ENCODE peak calls at places on chromosomes 4 and X, in four cellular contexts. One of them, this sample, is unnamed.

GRCh38 chrX:57929373-57929772 is 19.1 kb upstream of the ZXDA start:
- DNase-seq in endothelial cell of umbilical vein: peak
- DNase-seq in left lung: no peak
- DNase-seq in fibroblast of mammary gland: peak
- DNase-seq in this sample: no peak

GRCh38 chr4:165905405-165906027 is 32.5 kb downstream of the TLL1 start:
- DNase-seq in left lung: no peak
- DNase-seq in endothelial cell of umbilical vein: peak
- DNase-seq in fibroblast of mammary gland: peak
- DNase-seq in this sample: no peak

GRCh38 chr4:155866177-155866576 is at the start of gene ASIC5:
- DNase-seq in endothelial cell of umbilical vein: no peak
- DNase-seq in left lung: no peak
- DNase-seq in fibroblast of mammary gland: no peak
- DNase-seq in this sample: no peak

GRCh38 chr4:153792007-153792892 is 3.4 kb upstream of the SFRP2 start:
- DNase-seq in left lung: peak
- DNase-seq in endothelial cell of umbilical vein: no peak
- DNase-seq in fibroblast of mammary gland: peak
- DNase-seq in this sample: no peak

GRCh38 chrX:135463937-135464336 is 42.2 kb downstream of the SMIM10L2A start:
- DNase-seq in left lung: no peak
- DNase-seq in fibroblast of mammary gland: peak
- DNase-seq in endothelial cell of umbilical vein: peak
- DNase-seq in this sample: no peak

GRCh38 chrX:151710457-151710856 is 5.4 kb upstream of the FATE1 start:
- DNase-seq in endothelial cell of umbilical vein: no peak
- DNase-seq in fibroblast of mammary gland: peak
- DNase-seq in left lung: no peak
- DNase-seq in this sample: no peak

GRCh38 chr4:1793496-1793840 is 375 bp downstream of the FGFR3 start:
- DNase-seq in fibroblast of mammary gland: no peak
- DNase-seq in left lung: no peak
- DNase-seq in endothelial cell of umbilical vein: no peak
- DNase-seq in this sample: no peak

GRCh38 chr4:150547154-150547838 is 34.7 kb upstream of the MAB21L2 start:
- DNase-seq in endothelial cell of umbilical vein: no peak
- DNase-seq in left lung: no peak
- DNase-seq in fibroblast of mammary gland: no peak
- DNase-seq in this sample: no peak

GRCh38 chr4:74258949-74259348 is 49.3 kb upstream of the EPGN start:
- DNase-seq in fibroblast of mammary gland: no peak
- DNase-seq in endothelial cell of umbilical vein: peak
- DNase-seq in left lung: no peak
- DNase-seq in this sample: no peak

GRCh38 chr4:95181446-95182306 is 367.1 kb downstream of the UNC5C start:
- DNase-seq in endothelial cell of umbilical vein: peak
- DNase-seq in fibroblast of mammary gland: peak
- DNase-seq in left lung: no peak
- DNase-seq in this sample: no peak

GRCh38 chr4:134388351-134388750 is 186.8 kb upstream of the PABPC4L start:
- DNase-seq in left lung: no peak
- DNase-seq in endothelial cell of umbilical vein: no peak
- DNase-seq in fibroblast of mammary gland: no peak
- DNase-seq in this sample: no peak

GRCh38 chr4:152480356-152480755 is 55.5 kb downstream of the FBXW7 start:
- DNase-seq in fibroblast of mammary gland: no peak
- DNase-seq in endothelial cell of umbilical vein: no peak
- DNase-seq in left lung: no peak
- DNase-seq in this sample: no peak

GRCh38 chr4:174681723-174682300 is 147.2 kb downstream of the GLRA3 start:
- DNase-seq in left lung: no peak
- DNase-seq in endothelial cell of umbilical vein: peak
- DNase-seq in fibroblast of mammary gland: peak
- DNase-seq in this sample: no peak

GRCh38 chr4:3045500-3045850 is 28.9 kb downstream of the HTT-AS start:
- DNase-seq in endothelial cell of umbilical vein: no peak
- DNase-seq in left lung: peak
- DNase-seq in fibroblast of mammary gland: peak
- DNase-seq in this sample: no peak

GRCh38 chrX:148620023-148620422 is 119.6 kb downstream of the AFF2 start:
- DNase-seq in left lung: no peak
- DNase-seq in endothelial cell of umbilical vein: no peak
- DNase-seq in fibroblast of mammary gland: no peak
- DNase-seq in this sample: no peak
- TF ChIP-seq CTCF in left lung: no peak
- TF ChIP-seq CTCF in endothelial cell of umbilical vein: no peak
- TF ChIP-seq CTCF in fibroblast of mammary gland: no peak
- TF ChIP-seq CTCF in this sample: no peak

DNA sequence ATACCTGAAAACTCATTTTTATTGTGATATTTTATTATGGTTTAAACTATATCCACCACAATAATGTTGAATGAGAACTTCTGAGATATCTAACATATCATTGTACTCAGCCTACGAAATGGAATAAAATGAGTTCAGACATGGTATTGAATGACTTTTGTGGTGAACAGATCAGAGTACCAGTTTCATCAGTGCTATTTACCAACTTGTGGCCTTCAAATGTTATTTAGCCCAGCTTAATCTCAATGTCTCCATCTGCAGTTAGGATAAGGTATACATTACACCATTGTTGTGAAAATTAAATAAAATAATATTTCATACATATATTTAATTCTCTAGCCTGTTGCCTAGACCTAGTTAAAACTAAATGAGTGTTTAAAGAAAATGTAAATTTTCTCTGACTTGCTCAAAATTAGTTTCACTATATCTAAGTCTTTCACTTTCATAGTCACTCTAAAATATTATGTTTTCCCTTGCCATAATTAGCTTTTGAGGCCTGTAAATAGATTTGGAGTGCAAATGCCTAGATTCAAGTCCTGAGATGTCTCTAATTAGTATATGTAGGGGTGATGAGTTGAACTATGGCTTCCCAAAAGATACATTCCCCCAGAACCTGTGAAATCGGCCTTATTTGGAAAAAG is 594.2 kb downstream of the STPG2 start:
- DNase-seq in left lung: no peak
- DNase-seq in endothelial cell of umbilical vein: peak
- DNase-seq in fibroblast of mammary gland: no peak
- DNase-seq in this sample: no peak
- TF ChIP-seq CTCF in left lung: no peak
- TF ChIP-seq CTCF in endothelial cell of umbilical vein: no peak
- TF ChIP-seq CTCF in fibroblast of mammary gland: no peak
- TF ChIP-seq CTCF in this sample: no peak

DNA sequence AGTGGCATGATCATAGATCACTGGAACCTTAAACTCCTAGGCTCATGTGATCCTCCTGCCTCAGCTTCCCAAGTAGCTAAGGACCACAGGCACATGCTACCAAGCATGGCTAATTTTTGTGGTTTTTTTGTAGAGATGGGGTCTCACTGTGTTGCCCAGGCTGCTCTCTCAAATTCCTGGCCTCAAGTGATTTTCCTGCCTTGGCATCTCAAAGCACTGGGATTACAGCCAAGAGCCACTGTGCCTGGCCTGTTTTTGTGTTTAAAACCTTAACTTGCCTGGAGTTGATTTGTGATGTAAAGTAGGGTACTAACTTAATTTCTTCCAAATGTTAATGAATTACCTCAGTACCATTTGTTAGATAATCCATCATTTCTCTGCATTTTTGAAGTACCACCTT is 22.3 kb downstream of the DLG3 start:
- DNase-seq in endothelial cell of umbilical vein: no peak
- DNase-seq in fibroblast of mammary gland: no peak
- DNase-seq in left lung: no peak
- DNase-seq in this sample: no peak
- TF ChIP-seq CTCF in endothelial cell of umbilical vein: no peak
- TF ChIP-seq CTCF in fibroblast of mammary gland: no peak
- TF ChIP-seq CTCF in left lung: no peak
- TF ChIP-seq CTCF in this sample: no peak

DNA sequence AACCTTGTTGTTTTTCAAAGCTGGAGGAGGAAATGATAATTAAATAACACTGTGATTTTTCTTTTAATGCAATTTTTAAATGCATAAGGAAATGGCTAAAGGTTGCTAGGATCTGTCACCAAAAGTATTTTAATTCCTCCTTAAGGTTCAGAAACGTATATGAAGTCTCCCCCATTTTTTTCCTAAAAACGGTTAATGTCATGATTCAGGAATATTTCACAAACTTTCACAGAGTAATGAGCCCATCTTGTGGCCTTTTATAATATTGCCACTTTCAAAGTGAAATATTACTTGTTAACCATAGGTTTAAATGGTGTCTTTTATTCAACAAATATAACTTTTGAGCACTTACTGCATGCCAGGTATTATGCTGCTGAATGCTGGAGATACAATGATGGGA is 99.5 kb upstream of the USP38 start:
- DNase-seq in endothelial cell of umbilical vein: peak
- DNase-seq in fibroblast of mammary gland: no peak
- DNase-seq in left lung: no peak
- DNase-seq in this sample: no peak
- TF ChIP-seq CTCF in endothelial cell of umbilical vein: no peak
- TF ChIP-seq CTCF in fibroblast of mammary gland: peak
- TF ChIP-seq CTCF in left lung: no peak
- TF ChIP-seq CTCF in this sample: peak

GRCh38 chrX:73401591-73402266 is 45.1 kb upstream of the CDX4 start:
- DNase-seq in left lung: no peak
- DNase-seq in fibroblast of mammary gland: no peak
- DNase-seq in endothelial cell of umbilical vein: no peak
- DNase-seq in this sample: peak
- TF ChIP-seq CTCF in left lung: no peak
- TF ChIP-seq CTCF in fibroblast of mammary gland: no peak
- TF ChIP-seq CTCF in endothelial cell of umbilical vein: no peak
- TF ChIP-seq CTCF in this sample: no peak

DNA sequence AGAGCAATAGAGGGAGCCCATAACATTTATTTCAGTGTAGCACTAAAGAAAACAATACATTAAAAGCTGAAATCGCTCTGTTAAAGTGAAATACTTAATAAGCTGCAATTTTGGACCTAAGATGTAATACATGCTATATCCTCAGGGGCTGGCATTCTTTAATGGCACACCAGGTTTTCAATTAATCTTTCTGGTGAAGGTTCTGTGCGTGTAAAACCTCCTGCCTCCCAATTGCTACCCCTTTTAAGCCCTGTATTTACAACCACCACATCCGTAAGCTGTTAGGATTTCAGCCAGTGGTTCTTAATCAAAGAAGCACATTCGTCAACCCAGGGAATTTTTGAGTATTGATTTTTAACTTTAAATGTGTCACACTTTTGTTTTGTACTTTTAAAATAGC is 7.6 kb upstream of the COMMD8 start:
- DNase-seq in left lung: no peak
- DNase-seq in endothelial cell of umbilical vein: no peak
- DNase-seq in fibroblast of mammary gland: no peak
- DNase-seq in this sample: no peak
- TF ChIP-seq CTCF in left lung: no peak
- TF ChIP-seq CTCF in endothelial cell of umbilical vein: no peak
- TF ChIP-seq CTCF in fibroblast of mammary gland: no peak
- TF ChIP-seq CTCF in this sample: no peak